ENCODE peak calls at places on chromosomes 12 and 14, in five cellular contexts. U is GM12878, L is astrocyte of the spinal cord, G is kidney, E is mesendoderm. Q is an unnamed sample.
A peak's percentile ranks its signal among the peaks of the same experiment; 100 is the strongest.

GRCh38 chr12:6551063-6551461 is 4.8 kb downstream of the IFFO1 start:
- DNase-seq in G (peak; percentile 84), L (no peak), U (no peak), E (no peak), Q (no peak)

GRCh38 chr12:6096527-6096926 is 27.9 kb downstream of the VWF start:
- DNase-seq in U (no peak), E (no peak), L (no peak), G (no peak), Q (no peak)

GRCh38 chr12:18690653-18691052 is 47.2 kb downstream of the PLCZ1 start:
- DNase-seq in L (peak; percentile 62), G (no peak), E (peak; percentile 70), U (no peak), Q (no peak)

GRCh38 chr12:49912846-49913245 is 9.1 kb upstream of the FAIM2 start:
- DNase-seq in G (peak; percentile 49), E (no peak), L (no peak), U (no peak), Q (no peak)

GRCh38 chr12:2295941-2296461 is 243.2 kb downstream of the CACNA1C start:
- DNase-seq in G (no peak), E (no peak), L (peak; percentile 84), U (no peak), Q (no peak)

GRCh38 chr14:67240168-67240932 is 885 bp upstream of the PALS1 start:
- DNase-seq in U (no peak), G (peak; percentile 86), E (peak; percentile 5), L (peak; percentile 21), Q (no peak)

GRCh38 chr12:79886917-79887519 is 47.9 kb downstream of the PPP1R12A start:
- DNase-seq in E (peak; percentile 64), L (peak; percentile 72), G (no peak), U (peak; percentile 23), Q (peak; percentile 26)

GRCh38 chr14:92637864-92638263 is 110.6 kb downstream of the LGMN start:
- DNase-seq in E (no peak), L (no peak), G (no peak), U (no peak), Q (no peak)

GRCh38 chr14:96100171-96101064 is 61.3 kb downstream of the C14orf132 start:
- DNase-seq in E (peak; percentile 90), L (peak; percentile 61), G (peak; percentile 90), U (peak; percentile 15), Q (peak; percentile 19)

GRCh38 chr14:37580146-37580545 is 14.9 kb downstream of the FOXA1 start:
- DNase-seq in G (no peak), E (no peak), U (no peak), L (no peak), Q (no peak)

GRCh38 chr14:35482994-35483515 is 50.9 kb upstream of the INSM2 start:
- DNase-seq in L (no peak), U (no peak), G (no peak), E (no peak), Q (no peak)

GRCh38 chr12:46386360-46386867 is 13.8 kb upstream of the SLC38A2 start:
- DNase-seq in L (peak; percentile 98), G (no peak), U (no peak), E (no peak), Q (no peak)

GRCh38 chr14:87049886-87050820 is 942.8 kb downstream of the GALC start:
- DNase-seq in E (peak; percentile 90), U (no peak), L (peak; percentile 7), G (no peak), Q (no peak)

GRCh38 chr12:123056053-123056452 is 75.6 kb downstream of the ARL6IP4 start:
- DNase-seq in L (no peak), U (no peak), G (no peak), E (no peak), Q (no peak)

GRCh38 chr14:102554835-102555819 is 37.3 kb upstream of the RCOR1 start:
- DNase-seq in L (no peak), G (peak; percentile 82), U (no peak), E (peak; percentile 88), Q (no peak)

GRCh38 chr14:24051789-24052655 is at the start of gene CARMIL3:
- DNase-seq in G (peak; percentile 87), E (peak; percentile 75), L (peak; percentile 31), U (no peak), Q (no peak)

GRCh38 chr12:110906088-110906487 is 14.3 kb downstream of the MYL2 start:
- DNase-seq in E (no peak), U (peak; percentile 51), G (no peak), L (no peak), Q (peak; percentile 71)

GRCh38 chr12:123445388-123446344 is 9.2 kb upstream of the RILPL2 start:
- DNase-seq in G (no peak), L (no peak), E (peak; percentile 29), U (no peak), Q (no peak)

GRCh38 chr14:77339407-77339806 is 18.6 kb downstream of the GSTZ1 start:
- DNase-seq in G (no peak), U (no peak), E (no peak), L (no peak), Q (no peak)

GRCh38 chr12:91778938-91779400 is 366.7 kb downstream of the BTG1 start:
- DNase-seq in G (no peak), E (peak; percentile 76), L (peak; percentile 86), U (peak; percentile 93), Q (peak; percentile 75)

GRCh38 chr12:22173154-22173553 is 127.1 kb downstream of the CMAS start:
- DNase-seq in U (no peak), L (no peak), E (no peak), G (no peak), Q (no peak)

GRCh38 chr14:88040141-88040540 is 35.2 kb downstream of the GPR65 start:
- DNase-seq in G (no peak), E (no peak), U (no peak), L (no peak), Q (no peak)

GRCh38 chr14:73818821-73819220 is 32.8 kb upstream of the PTGR2 start:
- DNase-seq in G (no peak), L (no peak), E (no peak), U (no peak), Q (no peak)

GRCh38 chr12:76688627-76689026 is 75.3 kb upstream of the ZDHHC17 start:
- DNase-seq in E (no peak), U (no peak), L (no peak), G (no peak), Q (no peak)

GRCh38 chr12:100267603-100268281 is 765 bp downstream of the SCYL2 start:
- DNase-seq in G (no peak), U (no peak), L (peak; percentile 43), E (peak; percentile 39), Q (no peak)

GRCh38 chr12:4685317-4685716 is 34.9 kb upstream of the GALNT8 start:
- DNase-seq in L (no peak), U (no peak), G (no peak), E (no peak), Q (no peak)

GRCh38 chr14:97456958-97457357 is 659.8 kb downstream of the VRK1 start:
- DNase-seq in G (no peak), E (no peak), U (no peak), L (no peak), Q (no peak)

GRCh38 chr14:80634106-80634758 is 307.3 kb downstream of the CEP128 start:
- DNase-seq in G (no peak), E (no peak), L (peak; percentile 17), U (no peak), Q (no peak)

GRCh38 chr12:14357496-14357895 is 8.0 kb upstream of the ATF7IP start:
- DNase-seq in E (no peak), L (no peak), G (no peak), U (no peak), Q (no peak)

GRCh38 chr12:81274619-81275018 is 196.7 kb downstream of the ACSS3 start:
- DNase-seq in E (no peak), L (no peak), G (no peak), U (no peak), Q (no peak)

DNA sequence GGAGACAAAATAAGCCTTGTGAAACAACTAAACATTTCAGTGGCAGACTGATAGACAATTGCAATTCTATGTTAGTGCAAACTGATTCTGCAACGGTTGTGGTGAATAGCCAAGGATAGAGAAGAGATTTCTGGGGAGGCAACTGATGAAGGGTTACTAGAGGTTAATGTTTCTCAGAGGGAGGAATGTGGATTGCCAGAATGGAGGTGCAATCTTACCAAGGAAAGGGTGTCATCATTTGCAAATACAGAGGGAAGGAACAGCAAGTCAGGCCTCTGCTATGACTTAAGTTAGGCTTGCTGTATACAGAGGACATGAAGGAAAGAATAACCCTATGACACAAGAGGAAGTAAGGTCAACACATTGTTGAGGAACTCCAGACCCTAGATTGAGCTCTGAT is 35.8 kb downstream of the CCDC175 start:
- DNase-seq in U (no peak), E (peak; percentile 70), L (no peak), G (no peak), Q (no peak)
- H3K4me3 ChIP-seq in U (no peak overlapping the region), E (no peak overlapping the region), L (no peak overlapping the region), G (no peak overlapping the region), Q (no peak overlapping the region)

DNA sequence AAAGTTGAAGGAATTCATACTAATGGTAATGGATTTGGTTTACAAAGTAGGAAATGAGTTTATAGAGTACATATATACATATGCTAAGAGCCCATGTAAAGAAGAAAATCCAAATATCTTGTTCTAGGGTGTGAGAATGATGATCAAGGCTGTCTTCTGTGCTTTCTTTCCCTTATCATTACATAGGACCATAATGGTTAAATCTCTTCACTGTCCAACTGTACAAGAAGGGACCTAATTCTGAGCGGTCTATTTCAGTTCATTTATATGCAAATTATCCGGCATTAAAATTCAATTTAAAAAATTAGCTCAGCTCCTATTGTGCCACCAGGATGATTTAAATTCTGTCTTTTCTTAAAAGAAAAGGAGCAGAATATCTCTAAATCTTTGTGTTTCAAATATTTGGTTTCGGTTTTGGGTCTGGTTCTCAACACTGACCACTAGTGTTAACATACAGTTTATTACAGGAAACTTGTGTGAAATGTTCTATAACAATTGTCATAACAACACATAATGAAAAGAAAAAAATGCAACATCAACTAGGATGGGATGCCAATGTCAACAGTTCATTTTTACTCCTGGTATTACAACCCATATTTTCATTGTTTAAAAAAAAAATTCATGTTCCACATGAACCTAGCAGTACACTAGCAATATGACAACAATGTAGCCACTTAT is 16.8 kb downstream of the OR4K1 start:
- DNase-seq in L (no peak), E (no peak), U (no peak), G (no peak), Q (no peak)
- H3K4me3 ChIP-seq in L (no peak overlapping the region), E (no peak overlapping the region), U (no peak overlapping the region), G (no peak overlapping the region), Q (no peak overlapping the region)

DNA sequence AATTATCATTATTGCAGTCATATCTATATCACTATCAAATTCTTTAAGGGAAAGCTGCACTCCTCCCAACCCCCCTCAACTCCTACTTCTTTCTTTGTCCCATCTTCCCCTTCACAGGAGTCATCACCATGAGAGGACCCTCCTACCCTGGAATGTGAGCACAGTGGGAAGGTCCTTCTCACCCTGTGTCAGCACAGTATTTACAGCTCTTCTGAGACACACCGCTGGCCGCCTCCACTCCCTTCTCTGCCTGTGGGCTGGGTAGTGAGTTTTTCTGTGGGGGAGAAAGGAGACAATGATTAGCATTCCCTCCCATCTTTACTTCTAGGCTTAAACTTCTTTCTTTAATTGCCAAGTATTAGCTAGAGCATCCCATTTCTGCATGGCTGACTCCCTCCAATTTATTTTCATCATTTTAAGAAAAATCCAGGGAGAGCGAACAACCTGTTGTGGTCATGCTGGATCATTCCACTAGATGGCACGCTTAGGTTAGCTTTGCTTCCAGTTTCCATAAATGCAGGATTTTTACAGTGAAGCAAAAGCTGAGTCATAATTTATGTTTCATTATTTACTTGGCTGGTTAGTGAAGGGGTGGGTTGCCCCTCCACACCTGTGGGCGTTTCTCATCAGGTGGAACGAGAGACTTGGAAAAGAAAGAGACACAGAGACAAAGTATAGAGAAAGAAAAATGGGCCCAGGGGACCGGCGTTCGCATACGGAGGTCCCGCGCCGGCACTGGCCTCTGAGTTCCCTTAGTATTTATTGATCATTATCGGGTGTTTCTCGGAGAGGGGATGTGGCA is 188.5 kb downstream of the ALX1 start:
- DNase-seq in U (peak; percentile 23), L (peak; percentile 69), G (peak; percentile 59), E (peak; percentile 94), Q (peak; percentile 29)
- H3K4me3 ChIP-seq in U (peak overlapping the region; percentile 31), L (peak overlapping the region; percentile 35), G (peak overlapping the region; percentile 60), E (no peak overlapping the region), Q (no peak overlapping the region)

GRCh38 chr14:100056431-100056830 is 8.8 kb upstream of the EVL start:
- DNase-seq in L (no peak), E (no peak), G (no peak), U (no peak), Q (no peak)
- H3K4me3 ChIP-seq in L (no peak overlapping the region), E (no peak overlapping the region), G (no peak overlapping the region), U (no peak overlapping the region), Q (no peak overlapping the region)